ENCODE peak calls at places on chromosomes 11 and 22, in four cellular contexts. One of them, this sample, is unnamed.

GRCh38 chr11:35458846-35459245 is 39.5 kb upstream of the SLC1A2 start:
- DNase-seq in A549: no peak
- DNase-seq in SK-N-SH: no peak
- DNase-seq in HepG2: no peak
- DNase-seq in this sample: no peak

GRCh38 chr11:26442131-26442530 is 110.2 kb downstream of the ANO3 start:
- DNase-seq in A549: peak
- DNase-seq in SK-N-SH: no peak
- DNase-seq in HepG2: no peak
- DNase-seq in this sample: no peak

GRCh38 chr22:48711669-48712068 is 1116.0 kb downstream of the BRD1 start:
- DNase-seq in A549: no peak
- DNase-seq in SK-N-SH: no peak
- DNase-seq in HepG2: no peak
- DNase-seq in this sample: no peak

GRCh38 chr22:44024288-44024908 is at the start of gene PARVB:
- DNase-seq in A549: peak
- DNase-seq in SK-N-SH: peak
- DNase-seq in HepG2: no peak
- DNase-seq in this sample: no peak

GRCh38 chr11:7512525-7513209 is 1.1 kb upstream of the PPFIBP2 start:
- DNase-seq in A549: no peak
- DNase-seq in SK-N-SH: no peak
- DNase-seq in HepG2: peak
- DNase-seq in this sample: no peak

GRCh38 chr11:70415176-70415575 is 16.8 kb downstream of the CTTN start:
- DNase-seq in A549: peak
- DNase-seq in SK-N-SH: no peak
- DNase-seq in HepG2: no peak
- DNase-seq in this sample: no peak

GRCh38 chr22:49198705-49199084 is 629.0 kb downstream of the BRD1 start:
- DNase-seq in A549: no peak
- DNase-seq in SK-N-SH: no peak
- DNase-seq in HepG2: no peak
- DNase-seq in this sample: no peak

GRCh38 chr11:86999859-87000753 is 37.6 kb upstream of the TMEM135 start:
- DNase-seq in A549: peak
- DNase-seq in SK-N-SH: peak
- DNase-seq in HepG2: peak
- DNase-seq in this sample: no peak

GRCh38 chr22:40216041-40216756 is 38.5 kb downstream of the TNRC6B start:
- DNase-seq in A549: no peak
- DNase-seq in SK-N-SH: no peak
- DNase-seq in HepG2: no peak
- DNase-seq in this sample: peak

GRCh38 chr22:23495614-23496444 is 84.3 kb downstream of the IGLL1 start:
- DNase-seq in A549: no peak
- DNase-seq in SK-N-SH: no peak
- DNase-seq in HepG2: no peak
- DNase-seq in this sample: no peak

GRCh38 chr11:124761301-124762021 is 629 bp downstream of the ESAM start:
- DNase-seq in A549: no peak
- DNase-seq in SK-N-SH: no peak
- DNase-seq in HepG2: no peak
- DNase-seq in this sample: no peak

GRCh38 chr11:62664405-62665074 is 470 bp downstream of the C11orf98 start:
- DNase-seq in A549: peak
- DNase-seq in SK-N-SH: peak
- DNase-seq in HepG2: peak
- DNase-seq in this sample: no peak

GRCh38 chr11:64357904-64358535 is 942 bp upstream of the RPS6KA4 start:
- DNase-seq in A549: peak
- DNase-seq in SK-N-SH: peak
- DNase-seq in HepG2: peak
- DNase-seq in this sample: no peak

GRCh38 chr11:19444231-19444630 is 203.5 kb upstream of the E2F8 start:
- DNase-seq in A549: no peak
- DNase-seq in SK-N-SH: no peak
- DNase-seq in HepG2: no peak
- DNase-seq in this sample: no peak

GRCh38 chr11:27008811-27009535 is 15.1 kb downstream of the FIBIN start:
- DNase-seq in A549: no peak
- DNase-seq in SK-N-SH: no peak
- DNase-seq in HepG2: no peak
- DNase-seq in this sample: no peak

GRCh38 chr11:108559904-108560303 is 33.7 kb downstream of the EXPH5 start:
- DNase-seq in A549: no peak
- DNase-seq in SK-N-SH: no peak
- DNase-seq in HepG2: no peak
- DNase-seq in this sample: no peak

GRCh38 chr11:36431429-36432092 is 78.5 kb downstream of the TRAF6 start:
- DNase-seq in A549: peak
- DNase-seq in SK-N-SH: no peak
- DNase-seq in HepG2: peak
- DNase-seq in this sample: no peak

GRCh38 chr11:4495487-4495886 is 13.0 kb downstream of the OR52K1 start:
- DNase-seq in A549: no peak
- DNase-seq in SK-N-SH: no peak
- DNase-seq in HepG2: no peak
- DNase-seq in this sample: no peak

GRCh38 chr11:35114901-35115687 is 23.9 kb upstream of the CD44 start:
- DNase-seq in A549: no peak
- DNase-seq in SK-N-SH: no peak
- DNase-seq in HepG2: no peak
- DNase-seq in this sample: no peak

GRCh38 chr11:24412722-24413121 is 84.1 kb upstream of the LUZP2 start:
- DNase-seq in A549: no peak
- DNase-seq in SK-N-SH: no peak
- DNase-seq in HepG2: no peak
- DNase-seq in this sample: no peak

GRCh38 chr11:1736447-1736992 is 13.9 kb downstream of the IFITM10 start:
- DNase-seq in A549: no peak
- DNase-seq in SK-N-SH: no peak
- DNase-seq in HepG2: no peak
- DNase-seq in this sample: no peak

GRCh38 chr11:70364745-70365535 is 33.4 kb upstream of the CTTN start:
- DNase-seq in A549: no peak
- DNase-seq in SK-N-SH: no peak
- DNase-seq in HepG2: no peak
- DNase-seq in this sample: peak

GRCh38 chr11:129557421-129557820 is 181.8 kb downstream of the BARX2 start:
- DNase-seq in A549: no peak
- DNase-seq in SK-N-SH: no peak
- DNase-seq in HepG2: no peak
- DNase-seq in this sample: no peak

GRCh38 chr11:13261600-13262061 is 16.0 kb upstream of the BMAL1 start:
- DNase-seq in A549: peak
- DNase-seq in SK-N-SH: no peak
- DNase-seq in HepG2: no peak
- DNase-seq in this sample: no peak

GRCh38 chr22:24985824-24986214 is 33.3 kb downstream of the KIAA1671 start:
- DNase-seq in A549: no peak
- DNase-seq in SK-N-SH: no peak
- DNase-seq in HepG2: peak
- DNase-seq in this sample: no peak

GRCh38 chr11:17770048-17770652 is 35.6 kb downstream of the KCNC1 start:
- DNase-seq in A549: peak
- DNase-seq in SK-N-SH: peak
- DNase-seq in HepG2: peak
- DNase-seq in this sample: no peak

GRCh38 chr11:100849914-100850235 is 162.8 kb downstream of the ARHGAP42 start:
- DNase-seq in A549: no peak
- DNase-seq in SK-N-SH: no peak
- DNase-seq in HepG2: no peak
- DNase-seq in this sample: no peak

GRCh38 chr11:111736191-111736590 is 30.0 kb downstream of the PPP2R1B start:
- DNase-seq in A549: no peak
- DNase-seq in SK-N-SH: no peak
- DNase-seq in HepG2: no peak
- DNase-seq in this sample: no peak

GRCh38 chr11:57458060-57458409 is 2.3 kb upstream of the RTN4RL2 start:
- DNase-seq in A549: peak
- DNase-seq in SK-N-SH: no peak
- DNase-seq in HepG2: no peak
- DNase-seq in this sample: no peak

GRCh38 chr11:77634724-77635123 is 2.9 kb downstream of the CLNS1A start:
- DNase-seq in A549: no peak
- DNase-seq in SK-N-SH: no peak
- DNase-seq in HepG2: no peak
- DNase-seq in this sample: no peak

GRCh38 chr11:56624661-56625110 is 10.0 kb upstream of the OR5M1 start:
- DNase-seq in A549: peak
- DNase-seq in SK-N-SH: peak
- DNase-seq in HepG2: peak
- DNase-seq in this sample: peak

GRCh38 chr22:34761111-34761510 is 304.8 kb upstream of the ISX start:
- DNase-seq in A549: peak
- DNase-seq in SK-N-SH: no peak
- DNase-seq in HepG2: peak
- DNase-seq in this sample: no peak

GRCh38 chr22:39240841-39241631 is 3.7 kb downstream of the PDGFB start:
- DNase-seq in A549: peak
- DNase-seq in SK-N-SH: no peak
- DNase-seq in HepG2: peak
- DNase-seq in this sample: no peak

GRCh38 chr11:46918778-46919513 is 596 bp upstream of the LRP4 start:
- DNase-seq in A549: no peak
- DNase-seq in SK-N-SH: no peak
- DNase-seq in HepG2: no peak
- DNase-seq in this sample: no peak

GRCh38 chr11:134245434-134245833 is 7.7 kb downstream of the THYN1 start:
- DNase-seq in A549: no peak
- DNase-seq in SK-N-SH: no peak
- DNase-seq in HepG2: no peak
- DNase-seq in this sample: no peak

DNA sequence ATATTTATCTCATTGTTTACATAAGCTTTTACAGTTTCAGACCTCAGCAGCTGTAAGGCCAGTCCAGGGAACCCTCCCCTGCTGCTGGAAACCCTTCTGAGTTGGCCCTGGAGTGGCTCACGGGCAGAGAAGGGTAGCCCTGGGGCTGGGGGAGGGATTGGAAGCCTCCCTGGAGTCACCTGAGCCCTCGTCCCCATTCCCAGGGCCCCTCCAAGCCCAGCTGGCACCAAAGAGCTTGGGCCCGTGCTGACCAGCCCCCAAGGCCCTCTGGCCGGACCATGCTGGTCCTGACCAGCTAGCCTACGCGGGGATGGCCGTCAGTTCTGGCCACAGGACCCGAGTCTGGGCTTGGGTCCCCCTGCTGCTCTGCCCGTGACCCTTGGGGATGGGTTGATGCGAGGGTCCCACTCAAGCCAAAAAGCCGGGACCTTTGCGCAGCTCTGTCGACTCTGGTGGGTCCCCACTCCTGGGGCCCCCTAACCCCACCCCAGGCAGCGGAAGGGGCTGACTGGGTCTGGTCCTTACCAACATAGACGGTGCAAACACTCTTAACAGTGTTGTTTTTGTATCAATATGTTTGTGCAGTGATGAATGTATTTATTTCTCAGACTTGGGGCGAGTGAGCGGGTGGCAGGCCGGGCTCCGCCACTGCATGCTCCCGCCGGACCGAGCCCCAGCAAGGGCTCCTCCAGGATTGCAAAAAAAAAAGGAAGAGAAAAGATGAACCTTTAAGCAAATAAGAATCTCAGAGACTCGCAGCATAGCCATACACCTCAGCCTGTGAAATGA is 17.5 kb upstream of the TMEM191C start:
- DNase-seq in A549: no peak
- DNase-seq in SK-N-SH: no peak
- DNase-seq in HepG2: no peak
- DNase-seq in this sample: no peak
- TF ChIP-seq PBX3 in A549: no peak
- TF ChIP-seq PBX3 in SK-N-SH: no peak
- TF ChIP-seq PBX3 in HepG2: no peak
- TF ChIP-seq PBX3 in this sample: no peak

DNA sequence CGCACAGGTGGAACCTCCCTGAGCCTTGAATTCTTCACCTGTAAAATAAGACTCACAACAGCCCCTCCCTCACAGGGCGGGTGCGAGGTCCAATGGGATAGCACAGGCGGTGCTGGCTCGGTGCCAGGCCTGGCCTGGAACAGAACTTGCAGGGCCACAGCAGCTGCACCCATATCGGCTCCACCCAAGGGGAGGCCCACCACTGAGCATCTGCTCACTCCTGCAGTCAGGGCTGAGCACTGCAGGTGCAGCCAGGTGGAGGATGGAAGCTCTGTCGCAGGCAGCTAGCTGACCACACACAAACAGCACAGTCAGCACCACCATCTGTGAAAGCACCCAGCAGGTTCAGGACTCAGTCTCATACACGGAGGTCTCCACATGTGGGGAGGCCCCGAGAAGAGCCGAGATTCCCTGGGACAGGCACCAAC is 19.6 kb downstream of the VPS37C start:
- DNase-seq in A549: no peak
- DNase-seq in SK-N-SH: no peak
- DNase-seq in HepG2: no peak
- DNase-seq in this sample: no peak
- TF ChIP-seq PBX3 in A549: no peak
- TF ChIP-seq PBX3 in SK-N-SH: no peak
- TF ChIP-seq PBX3 in HepG2: no peak
- TF ChIP-seq PBX3 in this sample: no peak

GRCh38 chr22:30774566-30774965 is 79.9 kb downstream of the OSBP2 start:
- DNase-seq in A549: no peak
- DNase-seq in SK-N-SH: no peak
- DNase-seq in HepG2: no peak
- DNase-seq in this sample: no peak
- TF ChIP-seq PBX3 in A549: no peak
- TF ChIP-seq PBX3 in SK-N-SH: no peak
- TF ChIP-seq PBX3 in HepG2: no peak
- TF ChIP-seq PBX3 in this sample: no peak

GRCh38 chr11:123211134-123211879 is 16.3 kb upstream of the CLMP start:
- DNase-seq in A549: no peak
- DNase-seq in SK-N-SH: peak
- DNase-seq in HepG2: no peak
- DNase-seq in this sample: no peak
- TF ChIP-seq PBX3 in A549: no peak
- TF ChIP-seq PBX3 in SK-N-SH: no peak
- TF ChIP-seq PBX3 in HepG2: no peak
- TF ChIP-seq PBX3 in this sample: no peak